ENCODE peak calls at places on chromosomes 6 and 20, in six cellular contexts. D is ovary, W is T-helper 17 cell, F is endothelial cell, N is lung, P is tibial nerve. M is an unnamed sample.

GRCh38 chr6:76615395-76615794 is 542.9 kb upstream of the IMPG1 start:
- DNase-seq in P (no peak), N (no peak), W (no peak), F (no peak), D (no peak), M (no peak)

GRCh38 chr6:136766274-136766673 is 26.0 kb downstream of the MAP3K5 start:
- DNase-seq in W (no peak), F (no peak), D (no peak), P (no peak), N (no peak), M (no peak)

GRCh38 chr6:41698350-41698781 is 37.0 kb downstream of the TFEB start:
- DNase-seq in F (peak), N (no peak), D (no peak), W (no peak), P (no peak), M (peak)

GRCh38 chr6:39048481-39049399 is at the start of gene GLP1R:
- DNase-seq in W (no peak), D (no peak), P (no peak), F (peak), N (no peak), M (no peak)

GRCh38 chr6:36076178-36077088 is 48.8 kb downstream of the MAPK14 start:
- DNase-seq in N (no peak), P (no peak), W (no peak), D (no peak), F (no peak), M (no peak)

GRCh38 chr6:146149770-146150169 is 120.9 kb downstream of the GRM1 start:
- DNase-seq in P (no peak), W (no peak), N (no peak), F (no peak), D (no peak), M (no peak)

GRCh38 chr6:108575905-108576494 is 15.3 kb downstream of the FOXO3 start:
- DNase-seq in D (no peak), F (no peak), W (no peak), N (no peak), P (no peak), M (no peak)

GRCh38 chr6:126720326-126720725 is 380.4 kb downstream of the CENPW start:
- DNase-seq in D (no peak), W (no peak), N (no peak), P (no peak), F (no peak), M (no peak)

GRCh38 chr6:2085657-2086056 is 159.7 kb downstream of the GMDS start:
- DNase-seq in F (no peak), N (no peak), P (no peak), W (no peak), D (no peak), M (no peak)

GRCh38 chr6:159540152-159540551 is 152.9 kb downstream of the SOD2 start:
- DNase-seq in F (peak), P (no peak), N (no peak), W (no peak), D (no peak), M (no peak)

GRCh38 chr20:56343861-56344381 is 14.9 kb upstream of the FAM210B start:
- DNase-seq in D (peak), P (no peak), W (peak), F (peak), N (no peak), M (peak)

GRCh38 chr20:917416-917815 is 1.3 kb upstream of the ANGPT4 start:
- DNase-seq in D (no peak), P (no peak), F (no peak), W (no peak), N (no peak), M (no peak)

GRCh38 chr6:73566954-73567591 is 46.2 kb upstream of the EEF1A1 start:
- DNase-seq in W (no peak), F (no peak), N (peak), P (peak), D (peak), M (peak)

GRCh38 chr6:124661231-124661630 is 301.0 kb upstream of the RNF217 start:
- DNase-seq in F (no peak), P (no peak), W (no peak), D (no peak), N (no peak), M (no peak)

GRCh38 chr6:163231356-163232014 is 183.0 kb upstream of the QKI start:
- DNase-seq in W (no peak), D (no peak), P (no peak), N (peak), F (no peak), M (no peak)

GRCh38 chr6:15763827-15764226 is 101.0 kb upstream of the DTNBP1 start:
- DNase-seq in W (no peak), N (peak), P (no peak), F (no peak), D (no peak), M (peak)

GRCh38 chr6:41451515-41452163 is 94.5 kb upstream of the FOXP4 start:
- DNase-seq in P (no peak), N (no peak), F (no peak), W (no peak), D (peak), M (no peak)

GRCh38 chr6:40990301-40990700 is 48.7 kb downstream of the UNC5CL start:
- DNase-seq in F (no peak), W (no peak), P (no peak), D (no peak), N (no peak), M (no peak)

GRCh38 chr20:17622086-17622850 is 52.4 kb downstream of the DSTN start:
- DNase-seq in D (no peak), P (no peak), N (no peak), W (no peak), F (no peak), M (peak)

GRCh38 chr20:63138855-63139341 is 77.0 kb downstream of the YTHDF1 start:
- DNase-seq in N (no peak), P (no peak), D (no peak), W (no peak), F (no peak), M (no peak)

GRCh38 chr6:168301648-168302398 is 17.8 kb downstream of the DACT2 start:
- DNase-seq in N (no peak), D (no peak), W (no peak), F (no peak), P (no peak), M (no peak)

GRCh38 chr6:3369985-3370360 is 86.9 kb downstream of the SLC22A23 start:
- DNase-seq in N (no peak), P (no peak), W (no peak), F (no peak), D (no peak), M (no peak)

GRCh38 chr6:47908271-47908670 is 126.4 kb downstream of the OPN5 start:
- DNase-seq in F (no peak), P (no peak), W (no peak), N (no peak), D (no peak), M (no peak)

GRCh38 chr20:2653511-2654383 is 1.3 kb downstream of the NOP56 start:
- DNase-seq in W (no peak), F (no peak), D (no peak), N (no peak), P (no peak), M (no peak)

GRCh38 chr6:105798057-105798456 is 288.1 kb upstream of the PRDM1 start:
- DNase-seq in D (peak), F (no peak), P (peak), N (no peak), W (no peak), M (no peak)

GRCh38 chr20:37381621-37382538 is 35.9 kb downstream of the SRC start:
- DNase-seq in P (no peak), N (no peak), D (peak), F (no peak), W (no peak), M (no peak)

M was measured in SJSA1.